ENCODE peak calls at places on chromosomes 11 and 22, in four cellular contexts. One of them, this sample, is unnamed.

GRCh38 chr22:30116362-30117117 is 36.3 kb downstream of the HORMAD2 start:
- DNase-seq in GM20000: no peak
- DNase-seq in heart left ventricle: no peak
- DNase-seq in osteocyte: no peak
- DNase-seq in this sample: no peak

GRCh38 chr11:104713366-104713765 is 184.9 kb downstream of the CASP12 start:
- DNase-seq in GM20000: no peak
- DNase-seq in heart left ventricle: no peak
- DNase-seq in osteocyte: no peak
- DNase-seq in this sample: no peak

GRCh38 chr11:41659990-41660389 is 200.5 kb upstream of the LRRC4C start:
- DNase-seq in GM20000: no peak
- DNase-seq in heart left ventricle: no peak
- DNase-seq in osteocyte: no peak
- DNase-seq in this sample: no peak

GRCh38 chr11:33594188-33594587 is 106.4 kb downstream of the C11orf91 start:
- DNase-seq in GM20000: no peak
- DNase-seq in heart left ventricle: no peak
- DNase-seq in osteocyte: no peak
- DNase-seq in this sample: no peak

GRCh38 chr22:17369553-17370035 is 334 bp downstream of the CECR2 start:
- DNase-seq in GM20000: peak; percentile 67
- DNase-seq in heart left ventricle: peak; percentile 54
- DNase-seq in osteocyte: no peak
- DNase-seq in this sample: no peak

GRCh38 chr22:46728470-46728869 is 9.6 kb downstream of the CERK start:
- DNase-seq in GM20000: no peak
- DNase-seq in heart left ventricle: peak; percentile 57
- DNase-seq in osteocyte: no peak
- DNase-seq in this sample: no peak

GRCh38 chr11:126891556-126892217 is 108.9 kb downstream of the KIRREL3 start:
- DNase-seq in GM20000: no peak
- DNase-seq in heart left ventricle: peak; percentile 41
- DNase-seq in osteocyte: no peak
- DNase-seq in this sample: no peak

GRCh38 chr11:115469361-115469760 is 34.9 kb downstream of the CADM1 start:
- DNase-seq in GM20000: no peak
- DNase-seq in heart left ventricle: no peak
- DNase-seq in osteocyte: no peak
- DNase-seq in this sample: no peak

GRCh38 chr11:32297629-32298028 is 137.7 kb downstream of the WT1 start:
- DNase-seq in GM20000: peak; percentile 44
- DNase-seq in heart left ventricle: no peak
- DNase-seq in osteocyte: no peak
- DNase-seq in this sample: no peak

GRCh38 chr11:26649884-26650283 is 72.0 kb downstream of the SLC5A12 start:
- DNase-seq in GM20000: peak; percentile 44
- DNase-seq in heart left ventricle: no peak
- DNase-seq in osteocyte: no peak
- DNase-seq in this sample: no peak

GRCh38 chr11:114183041-114183511 is 113.1 kb upstream of the NNMT start:
- DNase-seq in GM20000: no peak
- DNase-seq in heart left ventricle: no peak
- DNase-seq in osteocyte: no peak
- DNase-seq in this sample: no peak

GRCh38 chr11:41459602-41460405 is at the start of gene LRRC4C:
- DNase-seq in GM20000: no peak
- DNase-seq in heart left ventricle: no peak
- DNase-seq in osteocyte: no peak
- DNase-seq in this sample: no peak

GRCh38 chr11:119026970-119027369 is 3.7 kb downstream of the SLC37A4 start:
- DNase-seq in GM20000: no peak
- DNase-seq in heart left ventricle: no peak
- DNase-seq in osteocyte: no peak
- DNase-seq in this sample: no peak

GRCh38 chr11:83827940-83828554 is 541.9 kb upstream of the CCDC90B start:
- DNase-seq in GM20000: peak; percentile 41
- DNase-seq in heart left ventricle: no peak
- DNase-seq in osteocyte: no peak
- DNase-seq in this sample: no peak

GRCh38 chr11:7543302-7543701 is 29.5 kb downstream of the PPFIBP2 start:
- DNase-seq in GM20000: no peak
- DNase-seq in heart left ventricle: peak; percentile 42
- DNase-seq in osteocyte: no peak
- DNase-seq in this sample: no peak

GRCh38 chr22:49549256-49549655 is 278.4 kb downstream of the BRD1 start:
- DNase-seq in GM20000: no peak
- DNase-seq in heart left ventricle: no peak
- DNase-seq in osteocyte: no peak
- DNase-seq in this sample: no peak
- TF ChIP-seq CTCF in GM20000: no peak
- TF ChIP-seq CTCF in heart left ventricle: no peak
- TF ChIP-seq CTCF in osteocyte: no peak
- TF ChIP-seq CTCF in this sample: no peak

DNA sequence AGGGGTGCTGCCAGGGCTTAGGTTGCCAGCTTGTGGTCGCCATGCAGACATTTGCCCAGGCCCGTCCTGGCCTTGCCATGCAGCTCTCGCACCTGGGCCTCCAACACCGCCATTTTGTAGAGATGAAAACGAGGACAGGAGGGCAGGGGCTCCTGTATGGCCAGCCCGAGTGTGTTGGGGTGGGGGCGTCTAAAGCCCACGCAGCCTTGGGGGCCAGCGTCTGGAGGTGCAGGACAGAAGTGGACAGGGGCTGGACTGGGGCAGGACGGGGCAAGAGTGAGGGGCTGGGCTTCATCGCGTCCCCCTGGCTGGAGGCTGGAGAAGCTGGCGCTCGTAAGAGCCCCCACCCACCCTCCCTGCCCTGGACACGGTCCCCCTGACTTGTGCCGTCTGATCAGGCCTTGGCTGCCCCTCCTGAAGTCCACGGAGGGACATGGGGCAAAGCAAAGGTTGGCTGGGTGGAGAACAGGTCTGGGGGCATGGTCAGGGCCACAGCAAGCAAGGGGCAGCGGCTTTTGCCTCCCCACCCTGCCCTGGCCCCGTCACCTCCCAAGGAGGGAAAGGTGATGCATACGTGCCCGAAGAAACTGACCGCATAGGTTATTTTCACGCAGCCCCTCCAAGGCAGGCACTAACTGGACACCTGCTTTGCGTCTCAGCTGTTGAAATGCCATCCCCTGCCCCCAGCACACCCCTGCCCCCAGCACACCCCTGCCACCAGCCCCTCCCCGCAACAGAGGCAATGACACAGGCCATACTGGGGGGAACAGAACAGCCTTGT is 815 bp downstream of the TNNT3 start:
- DNase-seq in GM20000: peak; percentile 24
- DNase-seq in heart left ventricle: no peak
- DNase-seq in osteocyte: no peak
- DNase-seq in this sample: no peak
- TF ChIP-seq CTCF in GM20000: no peak
- TF ChIP-seq CTCF in heart left ventricle: no peak
- TF ChIP-seq CTCF in osteocyte: no peak
- TF ChIP-seq CTCF in this sample: no peak

GRCh38 chr22:37640591-37641250 is 1.3 kb downstream of the SH3BP1 start:
- DNase-seq in GM20000: no peak
- DNase-seq in heart left ventricle: no peak
- DNase-seq in osteocyte: no peak
- DNase-seq in this sample: no peak
- TF ChIP-seq CTCF in GM20000: no peak
- TF ChIP-seq CTCF in heart left ventricle: no peak
- TF ChIP-seq CTCF in osteocyte: no peak
- TF ChIP-seq CTCF in this sample: no peak

GRCh38 chr22:43887391-43887790 is 4.4 kb downstream of the PNPLA5 start:
- DNase-seq in GM20000: no peak
- DNase-seq in heart left ventricle: no peak
- DNase-seq in osteocyte: no peak
- DNase-seq in this sample: no peak

GRCh38 chr22:43888740-43889139 is 3.1 kb downstream of the PNPLA5 start:
- DNase-seq in GM20000: no peak
- DNase-seq in heart left ventricle: no peak
- DNase-seq in osteocyte: no peak
- DNase-seq in this sample: no peak

GRCh38 chr22:43891360-43892182 is at the start of gene PNPLA5:
- DNase-seq in GM20000: no peak
- DNase-seq in heart left ventricle: no peak
- DNase-seq in osteocyte: no peak
- DNase-seq in this sample: no peak

GRCh38 chr22:43890901-43891331 is 897 bp downstream of the PNPLA5 start:
- DNase-seq in GM20000: no peak
- DNase-seq in heart left ventricle: no peak
- DNase-seq in osteocyte: no peak
- DNase-seq in this sample: no peak

GRCh38 chr22:43889366-43890253 is 2.2 kb downstream of the PNPLA5 start:
- DNase-seq in GM20000: no peak
- DNase-seq in heart left ventricle: no peak
- DNase-seq in osteocyte: no peak
- DNase-seq in this sample: no peak
- TF ChIP-seq CTCF in GM20000: no peak
- TF ChIP-seq CTCF in heart left ventricle: no peak
- TF ChIP-seq CTCF in osteocyte: no peak
- TF ChIP-seq CTCF in this sample: no peak

GRCh38 chr22:50497093-50497492 is 10.4 kb downstream of the LMF2 start:
- DNase-seq in GM20000: no peak
- DNase-seq in heart left ventricle: no peak
- DNase-seq in osteocyte: no peak
- DNase-seq in this sample: no peak
- TF ChIP-seq CTCF in GM20000: no peak
- TF ChIP-seq CTCF in heart left ventricle: no peak
- TF ChIP-seq CTCF in osteocyte: no peak
- TF ChIP-seq CTCF in this sample: no peak

GRCh38 chr11:130069684-130070108 is at the start of gene APLP2:
- DNase-seq in GM20000: peak; percentile 99
- DNase-seq in heart left ventricle: peak; percentile 100
- DNase-seq in osteocyte: peak; percentile 99
- DNase-seq in this sample: peak; percentile 100

GRCh38 chr11:130070109-130070828 is 575 bp downstream of the APLP2 start:
- DNase-seq in GM20000: peak; percentile 81
- DNase-seq in heart left ventricle: peak; percentile 42
- DNase-seq in osteocyte: peak; percentile 86
- DNase-seq in this sample: peak; percentile 75

GRCh38 chr11:130070829-130071205 is 1.1 kb downstream of the APLP2 start:
- DNase-seq in GM20000: no peak
- DNase-seq in heart left ventricle: peak; percentile 30
- DNase-seq in osteocyte: no peak
- DNase-seq in this sample: no peak

GRCh38 chr11:130068546-130068985 is 1.1 kb upstream of the APLP2 start:
- DNase-seq in GM20000: no peak
- DNase-seq in heart left ventricle: no peak
- DNase-seq in osteocyte: no peak
- DNase-seq in this sample: no peak

DNA sequence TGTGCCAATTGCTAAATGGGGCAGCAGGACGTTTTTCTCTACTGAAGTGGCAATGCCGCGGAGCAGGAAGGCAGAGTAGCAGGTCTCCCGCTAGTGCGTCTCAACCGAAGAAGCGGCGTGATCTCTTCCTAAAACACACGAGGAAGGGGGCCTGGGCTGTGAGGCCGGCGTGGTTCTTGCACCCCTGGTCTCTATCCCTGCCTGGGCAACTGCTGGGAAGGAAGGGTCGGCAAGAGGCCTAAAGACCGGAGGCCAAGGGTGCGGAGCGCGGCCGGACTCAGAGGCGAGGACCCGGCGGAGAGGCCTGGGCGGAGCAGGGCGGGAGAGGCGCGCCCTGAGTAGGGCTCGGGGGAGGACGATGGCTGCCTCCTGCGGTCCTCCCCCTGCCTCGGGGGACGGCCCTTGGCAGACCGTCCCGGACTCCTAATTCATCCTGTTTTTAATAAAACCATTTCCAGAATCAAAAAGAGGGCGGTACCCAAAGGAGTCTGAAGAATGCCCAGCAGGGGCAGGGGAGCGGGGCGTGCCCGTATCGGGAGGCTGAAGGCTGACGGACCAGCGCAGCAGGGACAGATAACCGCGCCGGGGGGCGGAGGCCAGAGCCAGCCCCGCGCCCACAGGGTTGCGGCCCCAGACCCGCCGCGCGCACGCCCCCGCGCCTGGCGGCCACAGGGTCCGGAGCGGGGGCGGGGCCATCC is 559 bp upstream of the APLP2 start:
- DNase-seq in GM20000: no peak
- DNase-seq in heart left ventricle: peak; percentile 88
- DNase-seq in osteocyte: no peak
- DNase-seq in this sample: peak; percentile 92
- TF ChIP-seq CTCF in GM20000: no peak
- TF ChIP-seq CTCF in heart left ventricle: no peak
- TF ChIP-seq CTCF in osteocyte: peak; percentile 22
- TF ChIP-seq CTCF in this sample: no peak

GRCh38 chr11:67289226-67289650 is at the start of gene ANKRD13D:
- DNase-seq in GM20000: no peak
- DNase-seq in heart left ventricle: no peak
- DNase-seq in osteocyte: no peak
- DNase-seq in this sample: no peak
- TF ChIP-seq CTCF in GM20000: no peak
- TF ChIP-seq CTCF in heart left ventricle: no peak
- TF ChIP-seq CTCF in osteocyte: no peak
- TF ChIP-seq CTCF in this sample: no peak

GRCh38 chr22:23270212-23270733 is 90.0 kb downstream of the BCR start:
- DNase-seq in GM20000: no peak
- DNase-seq in heart left ventricle: no peak
- DNase-seq in osteocyte: no peak
- DNase-seq in this sample: no peak
- TF ChIP-seq CTCF in GM20000: no peak
- TF ChIP-seq CTCF in heart left ventricle: no peak
- TF ChIP-seq CTCF in osteocyte: no peak
- TF ChIP-seq CTCF in this sample: no peak

DNA sequence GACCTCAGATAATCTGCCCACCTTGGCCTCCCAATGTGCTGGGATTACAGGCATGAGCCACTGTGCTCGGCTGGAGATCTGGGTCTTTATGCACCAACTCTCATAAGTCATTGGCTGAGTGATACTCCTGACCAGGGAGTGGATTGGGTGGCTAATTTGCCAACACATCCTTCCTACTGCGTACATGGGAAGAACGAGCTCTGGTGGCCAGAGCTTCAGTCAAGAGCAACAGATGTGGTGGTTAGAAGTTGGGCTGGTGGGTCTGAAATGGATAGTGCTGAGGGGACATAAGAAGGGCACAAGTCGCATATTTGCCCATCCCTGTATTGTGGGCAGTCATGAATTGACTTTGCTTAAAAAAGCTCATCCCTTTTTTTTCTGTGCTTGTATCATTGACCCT is 74.1 kb upstream of the AMPD3 start:
- DNase-seq in GM20000: no peak
- DNase-seq in heart left ventricle: no peak
- DNase-seq in osteocyte: no peak
- DNase-seq in this sample: no peak
- TF ChIP-seq CTCF in GM20000: no peak
- TF ChIP-seq CTCF in heart left ventricle: no peak
- TF ChIP-seq CTCF in osteocyte: no peak
- TF ChIP-seq CTCF in this sample: no peak

DNA sequence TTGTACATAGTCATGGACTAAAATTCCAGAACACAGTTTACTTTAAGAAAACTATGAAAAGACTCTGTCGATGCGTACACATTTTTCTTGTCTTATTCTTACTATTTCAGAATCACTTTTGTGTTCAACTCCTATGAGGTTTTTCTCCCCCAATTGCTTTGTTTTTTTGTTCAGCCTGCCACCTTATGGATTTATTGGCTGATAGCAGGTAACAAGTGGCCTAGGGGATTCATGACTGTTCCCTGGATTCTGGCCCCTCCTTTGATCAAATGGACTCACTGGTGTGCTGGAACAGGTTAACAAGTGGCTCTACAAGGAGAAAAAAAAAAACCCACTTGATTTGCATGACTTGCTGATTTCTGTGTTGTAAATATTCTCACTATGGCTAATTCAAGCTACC is 10.6 kb downstream of the MMP20 start:
- DNase-seq in GM20000: no peak
- DNase-seq in heart left ventricle: no peak
- DNase-seq in osteocyte: no peak
- DNase-seq in this sample: no peak
- TF ChIP-seq CTCF in GM20000: no peak
- TF ChIP-seq CTCF in heart left ventricle: no peak
- TF ChIP-seq CTCF in osteocyte: peak; percentile 30
- TF ChIP-seq CTCF in this sample: no peak

This sample was measured in coronary artery.